ENCODE peak calls at places on chromosomes 7 and 10, in four cellular contexts. D is GM23248, V is PC-9, K is HCT116. O is an unnamed sample.

GRCh38 chr10:30835146-30835545 is 196.5 kb downstream of the ZNF438 start:
- DNase-seq in D (no peak), V (no peak), K (no peak), O (no peak)

GRCh38 chr7:140179339-140179738 is 2.6 kb upstream of the KDM7A start:
- DNase-seq in D (no peak), V (no peak), K (no peak), O (no peak)

GRCh38 chr10:93437946-93438795 is 44.0 kb downstream of the MYOF start:
- DNase-seq in D (peak; percentile 74), V (peak; percentile 25), K (no peak), O (peak; percentile 82)

GRCh38 chr10:73780966-73781365 is 882 bp upstream of the CHCHD1 start:
- DNase-seq in D (peak; percentile 55), V (no peak), K (no peak), O (no peak)

GRCh38 chr10:108850138-108850854 is 1073.0 kb downstream of the XPNPEP1 start:
- DNase-seq in D (no peak), V (no peak), K (no peak), O (no peak)

GRCh38 chr7:42128703-42129102 is 108.3 kb downstream of the GLI3 start:
- DNase-seq in D (no peak), V (no peak), K (no peak), O (no peak)

GRCh38 chr7:159229683-159230475 is 85.2 kb upstream of the VIPR2 start:
- DNase-seq in D (no peak), V (no peak), K (no peak), O (no peak)

GRCh38 chr7:30791126-30791525 is 19.9 kb downstream of the MINDY4 start:
- DNase-seq in D (no peak), V (no peak), K (no peak), O (no peak)

GRCh38 chr10:3872700-3873099 is 87.7 kb upstream of the KLF6 start:
- DNase-seq in D (no peak), V (no peak), K (no peak), O (no peak)

GRCh38 chr10:125026974-125027735 is 85.2 kb downstream of the ZRANB1 start:
- DNase-seq in D (no peak), V (no peak), K (no peak), O (no peak)

GRCh38 chr7:98562336-98563182 is 54.5 kb upstream of the NPTX2 start:
- DNase-seq in D (no peak), V (no peak), K (no peak), O (peak; percentile 8)

GRCh38 chr7:104894998-104895850 is 118.8 kb upstream of the KMT2E start:
- DNase-seq in D (no peak), V (no peak), K (no peak), O (no peak)

GRCh38 chr7:105521027-105521730 is 892 bp downstream of the PUS7 start:
- DNase-seq in D (peak; percentile 87), V (peak; percentile 59), K (no peak), O (peak; percentile 56)

GRCh38 chr7:107057474-107057833 is 12.9 kb downstream of the PRKAR2B start:
- DNase-seq in D (no peak), V (no peak), K (no peak), O (no peak)

GRCh38 chr7:87223666-87224065 is 4.1 kb upstream of the TMEM243 start:
- DNase-seq in D (peak; percentile 52), V (no peak), K (no peak), O (no peak)

GRCh38 chr10:71584461-71584860 is 135.1 kb downstream of the C10orf105 start:
- DNase-seq in D (no peak), V (no peak), K (no peak), O (peak; percentile 58)

GRCh38 chr7:106047818-106048490 is 64.2 kb downstream of the SYPL1 start:
- DNase-seq in D (no peak), V (no peak), K (no peak), O (no peak)

GRCh38 chr7:98119257-98119918 is 12.7 kb downstream of the LMTK2 start:
- DNase-seq in D (peak; percentile 81), V (peak; percentile 43), K (no peak), O (peak; percentile 78)

GRCh38 chr7:27031289-27032172 is 64.3 kb downstream of the HOXA1 start:
- DNase-seq in D (peak; percentile 90), V (no peak), K (no peak), O (peak; percentile 72)

GRCh38 chr10:44295619-44296222 is 89.2 kb downstream of the CXCL12 start:
- DNase-seq in D (no peak), V (no peak), K (no peak), O (peak; percentile 90)

GRCh38 chr10:119191881-119192280 is 13.3 kb upstream of the PRDX3 start:
- DNase-seq in D (no peak), V (peak; percentile 40), K (peak; percentile 51), O (no peak)

GRCh38 chr7:40808409-40808942 is 673.7 kb downstream of the SUGCT start:
- DNase-seq in D (peak; percentile 97), V (peak; percentile 12), K (no peak), O (peak; percentile 96)

GRCh38 chr7:571096-572012 is 51.7 kb upstream of the PDGFA start:
- DNase-seq in D (no peak), V (no peak), K (no peak), O (no peak)

GRCh38 chr10:101066890-101067355 is 5.1 kb downstream of the KAZALD1 start:
- DNase-seq in D (peak; percentile 60), V (peak; percentile 20), K (no peak), O (no peak)

GRCh38 chr7:23597064-23597907 is at the start of gene CCDC126:
- DNase-seq in D (peak; percentile 96), V (peak; percentile 95), K (peak; percentile 79), O (peak; percentile 81)

GRCh38 chr10:81367132-81367531 is 507.9 kb upstream of the NRG3 start:
- DNase-seq in D (no peak), V (no peak), K (no peak), O (no peak)

GRCh38 chr7:74057216-74057925 is 26.2 kb upstream of the LIMK1 start:
- DNase-seq in D (no peak), V (no peak), K (no peak), O (no peak)

GRCh38 chr7:26348234-26348851 is 56.7 kb downstream of the SNX10 start:
- DNase-seq in D (no peak), V (no peak), K (no peak), O (no peak)

GRCh38 chr7:122305475-122306319 is 1.1 kb upstream of the FEZF1 start:
- DNase-seq in D (no peak), V (peak; percentile 39), K (peak; percentile 26), O (no peak)

GRCh38 chr10:63055705-63056104 is 77.4 kb upstream of the NRBF2 start:
- DNase-seq in D (no peak), V (no peak), K (no peak), O (no peak)

GRCh38 chr10:15478950-15479349 is 107.9 kb upstream of the FAM171A1 start:
- DNase-seq in D (no peak), V (no peak), K (no peak), O (no peak)

GRCh38 chr7:145848691-145849090 is 267.9 kb upstream of the CNTNAP2 start:
- DNase-seq in D (no peak), V (peak; percentile 13), K (no peak), O (no peak)

GRCh38 chr10:84095821-84096497 is 43.4 kb upstream of the GHITM start:
- DNase-seq in D (peak; percentile 43), V (no peak), K (no peak), O (peak; percentile 39)

GRCh38 chr10:113027574-113028392 is 77.7 kb downstream of the TCF7L2 start:
- DNase-seq in D (peak; percentile 37), V (no peak), K (no peak), O (no peak)

GRCh38 chr10:91796332-91797076 is 1.7 kb upstream of the TNKS2 start:
- DNase-seq in D (no peak), V (peak; percentile 14), K (no peak), O (no peak)

DNA sequence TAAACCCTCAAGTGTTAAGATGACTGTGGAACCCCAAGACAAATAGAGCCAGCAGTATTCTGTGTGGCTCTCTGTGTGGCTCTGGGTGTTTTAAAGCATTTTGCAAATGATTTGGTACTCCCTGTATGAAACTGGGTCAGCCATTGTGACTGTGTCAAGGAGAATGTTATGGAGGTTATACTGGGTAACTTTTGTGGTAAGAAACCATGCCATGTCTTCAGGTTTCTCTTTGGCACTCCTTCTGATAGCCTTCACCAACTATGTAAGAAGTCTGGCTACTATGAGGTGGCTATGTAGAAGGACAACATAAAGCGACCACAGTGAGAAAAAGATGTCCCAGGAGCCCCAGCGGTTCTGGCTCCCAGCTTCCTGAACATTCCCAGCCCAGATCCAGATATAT is 226.6 kb upstream of the RHOBTB1 start:
- DNase-seq in D (no peak), V (no peak), K (no peak), O (no peak)
- H2AFZ ChIP-seq in D (no peak overlapping the region), V (no peak overlapping the region), K (no peak overlapping the region), O (no peak overlapping the region)

GRCh38 chr7:54877683-54878082 is 118.7 kb upstream of the SEC61G start:
- DNase-seq in D (no peak), V (peak; percentile 35), K (peak; percentile 7), O (no peak)
- H3K4me3 ChIP-seq in D (no peak overlapping the region), V (no peak overlapping the region), K (no peak overlapping the region), O (no peak overlapping the region)

GRCh38 chr7:20201380-20201779 is 15.8 kb downstream of the MACC1 start:
- DNase-seq in D (no peak), V (no peak), K (no peak), O (no peak)
- H2AFZ ChIP-seq in D (no peak overlapping the region), V (no peak overlapping the region), K (no peak overlapping the region), O (no peak overlapping the region)

GRCh38 chr7:151244156-151244870 is 4.2 kb downstream of the SMARCD3 start:
- DNase-seq in D (peak; percentile 68), V (peak; percentile 44), K (no peak), O (no peak)
- H3K4me3 ChIP-seq in D (no peak overlapping the region), V (no peak overlapping the region), K (no peak overlapping the region), O (no peak overlapping the region)

GRCh38 chr10:114876602-114877300 is 55.2 kb downstream of the FHIP2A start:
- DNase-seq in D (peak; percentile 82), V (peak; percentile 60), K (peak; percentile 74), O (no peak)
- H2AFZ ChIP-seq in D (peak overlapping the region; percentile 77), V (no peak overlapping the region), K (peak overlapping the region; percentile 53), O (peak overlapping the region; percentile 67)

DNA sequence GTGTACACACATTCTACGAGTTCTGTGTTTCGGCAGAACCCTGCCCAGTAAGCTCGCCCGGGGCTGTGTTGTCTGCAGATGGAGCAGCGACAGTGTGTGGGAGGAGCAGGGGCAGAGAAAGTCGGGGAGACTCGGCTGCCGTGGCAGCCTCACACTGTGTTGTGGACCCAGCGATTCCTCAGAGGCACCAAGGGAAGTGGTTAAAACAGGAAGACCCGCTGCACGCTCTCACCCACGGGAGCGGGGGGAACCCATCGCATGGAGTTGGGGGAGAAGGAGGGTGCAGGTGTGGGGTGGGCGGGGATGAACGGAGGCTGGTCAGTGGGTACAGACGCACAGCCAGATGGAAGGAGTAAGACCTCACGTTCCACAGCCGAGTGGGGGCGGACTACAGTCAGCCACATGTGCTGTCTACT is 250.2 kb downstream of the ELFN1 start:
- DNase-seq in D (peak; percentile 77), V (no peak), K (no peak), O (no peak)
- H3K4me3 ChIP-seq in D (peak overlapping the region; percentile 50), V (no peak overlapping the region), K (no peak overlapping the region), O (no peak overlapping the region)